ENCODE peak calls at places on chromosomes 5 and 9, in five cellular contexts. U, E, V, Y and Q are unnamed samples.

GRCh38 chr5:172144291-172144815 is 43.7 kb downstream of the STK10 start:
- DNase-seq in Y (peak; percentile 67), E (peak; percentile 72), U (no peak), V (no peak), Q (peak; percentile 41)

GRCh38 chr5:139904566-139905400 is 109.2 kb downstream of the PSD2 start:
- DNase-seq in E (no peak), U (peak; percentile 74), V (no peak), Y (no peak), Q (no peak)

GRCh38 chr5:56676091-56676768 is 139.1 kb upstream of the MAP3K1 start:
- DNase-seq in U (no peak), V (peak; percentile 6), E (peak; percentile 25), Y (peak; percentile 92), Q (no peak)

GRCh38 chr5:142276517-142276916 is 48.3 kb downstream of the SPRY4 start:
- DNase-seq in U (no peak), Y (no peak), V (no peak), E (no peak), Q (no peak)

GRCh38 chr9:4175846-4176245 is 124.0 kb downstream of the GLIS3 start:
- DNase-seq in U (no peak), V (no peak), E (no peak), Y (no peak), Q (peak; percentile 20)

GRCh38 chr5:109455598-109456096 is 45.9 kb upstream of the PJA2 start:
- DNase-seq in U (no peak), V (peak; percentile 66), E (no peak), Y (peak; percentile 11), Q (peak; percentile 98)

GRCh38 chr5:147568710-147569109 is 58.8 kb upstream of the DPYSL3 start:
- DNase-seq in E (no peak), U (no peak), V (no peak), Y (no peak), Q (no peak)

GRCh38 chr9:90523953-90524352 is 118.7 kb downstream of the DIRAS2 start:
- DNase-seq in Y (no peak), U (no peak), E (no peak), V (no peak), Q (no peak)

GRCh38 chr5:139481122-139481533 is 1.4 kb downstream of the STING1 start:
- DNase-seq in Y (no peak), V (no peak), U (no peak), E (peak; percentile 52), Q (no peak)

GRCh38 chr5:139446956-139447779 is 7.8 kb upstream of the DNAJC18 start:
- DNase-seq in E (no peak), V (no peak), U (no peak), Y (no peak), Q (peak; percentile 35)

GRCh38 chr5:141095263-141095641 is 837 bp downstream of the PCDHB2 start:
- DNase-seq in V (no peak), Y (no peak), U (no peak), E (no peak), Q (no peak)

GRCh38 chr5:59103303-59103702 is 520.4 kb downstream of the RAB3C start:
- DNase-seq in E (no peak), Y (no peak), V (peak; percentile 56), U (no peak), Q (no peak)

GRCh38 chr5:6088706-6089105 is 289.6 kb downstream of the MED10 start:
- DNase-seq in E (no peak), V (no peak), Y (no peak), U (no peak), Q (no peak)

GRCh38 chr9:114678847-114679246 is 3.1 kb downstream of the TEX48 start:
- DNase-seq in Y (no peak), U (no peak), E (no peak), V (no peak), Q (peak; percentile 51)

GRCh38 chr5:59760798-59761348 is 132.7 kb downstream of the PDE4D start:
- DNase-seq in Y (no peak), V (peak; percentile 64), E (no peak), U (no peak), Q (peak; percentile 55)

GRCh38 chr5:156851880-156852279 is 1.8 kb downstream of the PPP1R2B start:
- DNase-seq in E (no peak), V (no peak), U (no peak), Y (no peak), Q (no peak)

GRCh38 chr9:100083448-100084144 is 15.2 kb downstream of the ERP44 start:
- DNase-seq in V (no peak), U (no peak), E (no peak), Y (no peak), Q (no peak)

GRCh38 chr5:74766348-74766886 is 500 bp downstream of the GFM2 start:
- DNase-seq in E (peak; percentile 42), U (no peak), V (peak; percentile 62), Y (peak; percentile 19), Q (peak; percentile 64)

GRCh38 chr5:93585054-93585751 is 2.2 kb downstream of the NR2F1 start:
- DNase-seq in U (no peak), V (peak; percentile 62), Y (no peak), E (no peak), Q (no peak)

GRCh38 chr5:91641730-91642350 is 258.7 kb upstream of the ARRDC3 start:
- DNase-seq in E (peak; percentile 53), U (no peak), V (peak; percentile 42), Y (peak; percentile 31), Q (peak; percentile 41)

GRCh38 chr5:57408714-57409113 is 73.9 kb downstream of the ACTBL2 start:
- DNase-seq in Y (no peak), V (no peak), E (no peak), U (no peak), Q (peak; percentile 63)

GRCh38 chr9:107242073-107243063 is 40.7 kb upstream of the RAD23B start:
- DNase-seq in V (no peak), U (no peak), Y (no peak), E (no peak), Q (peak; percentile 51)
- TF ChIP-seq MAFK in V (no peak), U (no peak), Y (no peak), E (no peak), Q (no peak)

GRCh38 chr5:42858031-42858643 is 46.4 kb upstream of the SELENOP start:
- DNase-seq in U (no peak), V (no peak), Y (no peak), E (no peak), Q (no peak)
- TF ChIP-seq MAFK in U (no peak), V (no peak), Y (no peak), E (no peak), Q (no peak)

GRCh38 chr9:87812375-87813118 is 70.1 kb upstream of the SPATA31E1 start:
- DNase-seq in U (no peak), E (peak; percentile 40), Y (peak; percentile 4), V (peak; percentile 48), Q (peak; percentile 66)
- TF ChIP-seq MAFK in U (no peak), E (no peak), Y (no peak), V (no peak), Q (no peak)

DNA sequence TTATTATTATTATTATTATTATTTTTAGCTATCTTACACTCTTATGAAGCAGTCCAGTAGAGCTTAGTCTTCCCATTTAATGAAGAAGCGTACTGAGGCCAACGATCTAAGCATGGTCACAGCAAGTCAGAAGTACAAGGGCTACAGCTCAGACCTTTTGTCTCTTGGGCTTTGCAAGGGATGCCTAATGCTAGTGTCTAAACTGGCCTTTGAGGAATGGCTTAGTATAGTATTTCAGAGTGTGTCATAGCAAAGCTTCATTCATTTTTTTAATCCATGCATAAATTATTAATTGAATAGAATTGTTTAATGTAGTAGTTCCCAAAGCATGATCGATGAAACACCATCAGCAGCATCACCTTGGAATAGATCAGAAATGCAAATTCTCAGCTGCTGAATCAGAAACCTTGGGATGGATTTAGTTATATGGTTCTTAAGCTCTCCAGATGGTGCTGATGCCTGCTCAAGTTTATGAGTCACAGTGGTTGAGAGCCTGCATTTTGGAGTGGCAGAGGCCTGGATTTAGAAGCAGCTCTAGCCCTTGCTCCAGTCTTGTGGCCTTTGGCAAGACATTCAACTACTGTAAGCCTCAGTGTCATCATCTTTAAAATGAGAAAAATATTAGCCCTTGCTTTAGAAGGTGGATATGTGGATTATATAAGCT is 6.1 kb downstream of the IL12B start:
- DNase-seq in E (no peak), V (no peak), U (no peak), Y (no peak), Q (peak; percentile 90)
- TF ChIP-seq MAFK in E (no peak), V (no peak), U (no peak), Y (no peak), Q (no peak)

GRCh38 chr9:93493949-93494348 is 40.6 kb upstream of the FAM120AOS start:
- DNase-seq in Y (no peak), V (no peak), E (no peak), U (no peak), Q (no peak)
- TF ChIP-seq MAFK in Y (no peak), V (no peak), E (no peak), U (no peak), Q (no peak)